ENCODE peak calls at places on chromosomes 1 and 21, in eight cellular contexts. V, Z, W, C, X, R, D and E are unnamed samples.

GRCh38 chr1:116842654-116843053 is 67.1 kb upstream of the PTGFRN start:
- DNase-seq in V (no peak), D (no peak), C (peak; percentile 37), X (no peak), W (peak; percentile 35), R (no peak), Z (no peak), E (no peak)

GRCh38 chr1:244352156-244352830 is 99.4 kb downstream of the ADSS2 start:
- DNase-seq in R (no peak), W (no peak), X (no peak), D (no peak), C (no peak), Z (no peak), V (no peak), E (peak; percentile 17)

GRCh38 chr1:175508320-175509110 is 234.9 kb downstream of the TNR start:
- DNase-seq in R (no peak), W (no peak), X (no peak), V (peak; percentile 49), C (no peak), Z (no peak), D (no peak), E (peak; percentile 67)

GRCh38 chr1:164786980-164787833 is 228.2 kb downstream of the PBX1 start:
- DNase-seq in X (peak; percentile 91), V (peak; percentile 71), Z (peak; percentile 82), W (peak; percentile 87), R (peak; percentile 40), C (peak; percentile 90), D (peak; percentile 80), E (peak; percentile 62)

GRCh38 chr1:84991097-84991890 is 5.6 kb downstream of the MCOLN2 start:
- DNase-seq in D (no peak), C (no peak), R (no peak), Z (no peak), W (no peak), X (no peak), V (no peak), E (no peak)

GRCh38 chr1:153626929-153627796 is at the start of gene S100A13:
- DNase-seq in D (peak; percentile 94), V (peak; percentile 93), X (peak; percentile 62), Z (peak; percentile 72), W (peak; percentile 94), C (peak; percentile 86), R (no peak), E (peak; percentile 96)

GRCh38 chr1:24206516-24207394 is 19.7 kb upstream of the IFNLR1 start:
- DNase-seq in V (no peak), R (no peak), W (no peak), X (no peak), D (no peak), C (no peak), Z (no peak), E (no peak)

GRCh38 chr1:162690672-162691434 is 58.6 kb downstream of the DDR2 start:
- DNase-seq in V (peak; percentile 94), X (no peak), R (no peak), C (no peak), D (peak; percentile 73), Z (peak; percentile 47), W (peak; percentile 98), E (peak; percentile 94)

GRCh38 chr1:168008595-168008994 is 71.7 kb upstream of the MPC2 start:
- DNase-seq in V (no peak), C (no peak), R (no peak), X (no peak), W (no peak), D (no peak), Z (no peak), E (no peak)

GRCh38 chr21:45538381-45539045 is 3.7 kb downstream of the SLC19A1 start:
- DNase-seq in D (no peak), C (peak; percentile 8), Z (peak; percentile 10), R (no peak), W (no peak), X (peak; percentile 26), V (no peak), E (no peak)

GRCh38 chr1:67760030-67760821 is 73.0 kb downstream of the GNG12 start:
- DNase-seq in C (peak; percentile 76), D (peak; percentile 85), Z (peak; percentile 31), V (peak; percentile 81), W (peak; percentile 91), X (peak; percentile 41), R (peak; percentile 45), E (peak; percentile 82)

GRCh38 chr1:30190481-30191153 is 532.8 kb downstream of the MATN1 start:
- DNase-seq in C (no peak), W (no peak), X (no peak), V (no peak), Z (no peak), R (no peak), D (no peak), E (no peak)

GRCh38 chr1:3372317-3372716 is 82.1 kb upstream of the ARHGEF16 start:
- DNase-seq in X (no peak), D (no peak), Z (no peak), C (no peak), V (no peak), W (no peak), R (no peak), E (no peak)

GRCh38 chr21:41529769-41530168 is 21.8 kb upstream of the TMPRSS2 start:
- DNase-seq in D (no peak), C (no peak), W (no peak), V (no peak), X (no peak), R (no peak), Z (no peak), E (no peak)

GRCh38 chr1:207414606-207415108 is 39.5 kb upstream of the CR2 start:
- DNase-seq in Z (no peak), C (no peak), D (no peak), W (no peak), V (no peak), R (no peak), X (no peak), E (no peak)

GRCh38 chr1:65001238-65001792 is 35.0 kb upstream of the JAK1 start:
- DNase-seq in X (peak; percentile 36), D (peak; percentile 73), V (no peak), C (peak; percentile 44), R (peak; percentile 80), W (peak; percentile 94), Z (peak; percentile 83), E (peak; percentile 52)

GRCh38 chr21:26199471-26199870 is 28.9 kb upstream of the APP start:
- DNase-seq in D (no peak), C (no peak), R (no peak), X (no peak), Z (no peak), V (peak; percentile 93), W (peak; percentile 79), E (peak; percentile 39)

GRCh38 chr1:94653454-94653853 is 111.9 kb upstream of the F3 start:
- DNase-seq in C (no peak), W (no peak), D (no peak), Z (no peak), V (no peak), X (no peak), R (no peak), E (no peak)

GRCh38 chr21:36839123-36839522 is 127.3 kb downstream of the HLCS start:
- DNase-seq in W (peak; percentile 64), C (no peak), D (peak; percentile 75), R (no peak), V (no peak), Z (no peak), X (no peak), E (peak; percentile 70)

GRCh38 chr1:98046031-98046641 is 125.3 kb upstream of the DPYD start:
- DNase-seq in R (no peak), W (peak; percentile 85), D (peak; percentile 26), Z (no peak), C (no peak), X (peak; percentile 38), V (peak; percentile 58), E (peak; percentile 46)

GRCh38 chr1:79517425-79518219 is 511.1 kb upstream of the ADGRL4 start:
- DNase-seq in W (no peak), C (no peak), D (no peak), V (no peak), R (no peak), X (no peak), Z (no peak), E (no peak)

GRCh38 chr1:64537942-64538341 is 68.0 kb downstream of the CACHD1 start:
- DNase-seq in X (no peak), W (no peak), C (peak; percentile 28), Z (no peak), V (no peak), D (no peak), R (no peak), E (no peak)

GRCh38 chr1:169893645-169894423 is at the start of gene SCYL3:
- DNase-seq in Z (peak; percentile 93), C (peak; percentile 95), D (peak; percentile 97), X (peak; percentile 97), W (peak; percentile 99), R (peak; percentile 97), V (peak; percentile 97), E (peak; percentile 98)

GRCh38 chr1:200034821-200035396 is 7.4 kb downstream of the NR5A2 start:
- DNase-seq in W (peak; percentile 67), C (peak; percentile 36), X (no peak), Z (no peak), R (no peak), D (no peak), V (no peak), E (peak; percentile 48)

GRCh38 chr1:204826970-204827369 is 43.7 kb upstream of the NFASC start:
- DNase-seq in V (no peak), X (peak; percentile 46), W (peak; percentile 56), D (no peak), C (no peak), R (no peak), Z (no peak), E (no peak)

GRCh38 chr1:230136453-230137327 is 69.7 kb downstream of the GALNT2 start:
- DNase-seq in C (no peak), R (no peak), Z (no peak), X (no peak), D (no peak), V (no peak), W (no peak), E (no peak)
- H3K27ac ChIP-seq in C (peak overlapping the region; percentile 4), R (no peak overlapping the region), Z (peak overlapping the region; percentile 37), X (peak overlapping the region; percentile 67), D (no peak overlapping the region), V (no peak overlapping the region), W (no peak overlapping the region), E (peak overlapping the region; percentile 18)

GRCh38 chr1:229380514-229381160 is 37.8 kb upstream of the CCSAP start:
- DNase-seq in D (no peak), V (no peak), W (no peak), C (no peak), R (no peak), Z (no peak), X (no peak), E (no peak)
- H3K4me3 ChIP-seq in D (no peak overlapping the region), V (no peak overlapping the region), W (no peak overlapping the region), C (no peak overlapping the region), R (no peak overlapping the region), Z (no peak overlapping the region), X (no peak overlapping the region), E (no peak overlapping the region)

DNA sequence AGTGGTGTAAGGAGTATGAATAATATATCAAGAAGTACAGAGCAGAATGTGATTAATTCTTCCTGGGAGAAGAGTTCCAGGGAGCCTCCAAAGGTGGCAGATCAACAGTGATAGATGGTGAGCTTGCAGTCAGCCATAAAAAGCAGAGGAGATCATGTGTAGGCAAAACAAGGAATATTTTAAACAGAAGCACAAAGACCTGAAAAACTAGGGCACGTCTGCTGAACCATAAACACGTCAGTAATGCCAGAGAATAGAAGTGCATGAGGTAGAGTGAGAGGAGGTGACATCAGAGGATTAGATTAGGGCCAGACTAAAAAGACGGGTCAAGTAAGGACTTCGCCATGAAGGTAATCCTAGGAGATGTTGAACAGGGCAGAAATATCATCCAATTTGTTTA is 151.8 kb downstream of the EIF4G3 start:
- DNase-seq in C (no peak), D (no peak), X (no peak), R (no peak), Z (no peak), V (no peak), W (no peak), E (no peak)
- H3K27ac ChIP-seq in C (no peak overlapping the region), D (no peak overlapping the region), X (no peak overlapping the region), R (no peak overlapping the region), Z (no peak overlapping the region), V (no peak overlapping the region), W (no peak overlapping the region), E (no peak overlapping the region)

GRCh38 chr1:28193701-28194161 is 17.2 kb upstream of the PTAFR start:
- DNase-seq in Z (no peak), V (peak; percentile 93), R (no peak), W (no peak), X (no peak), D (no peak), C (no peak), E (no peak)
- H3K4me3 ChIP-seq in Z (no peak overlapping the region), V (peak overlapping the region; percentile 48), R (no peak overlapping the region), W (no peak overlapping the region), X (no peak overlapping the region), D (no peak overlapping the region), C (no peak overlapping the region), E (no peak overlapping the region)